ENCODE peak calls at places on chromosomes 2 and 18, in five cellular contexts. One of them, this sample, is unnamed.

GRCh38 chr2:38233231-38233983 is 143.7 kb downstream of the ATL2 start:
- DNase-seq in IMR-90: peak
- DNase-seq in A549: no peak
- DNase-seq in esophagus squamous epithelium: no peak
- DNase-seq in H54: peak
- DNase-seq in this sample: no peak

GRCh38 chr2:88753833-88754584 is 62.5 kb downstream of the RPIA start:
- DNase-seq in IMR-90: peak
- DNase-seq in A549: no peak
- DNase-seq in esophagus squamous epithelium: no peak
- DNase-seq in H54: no peak
- DNase-seq in this sample: peak

GRCh38 chr2:233718552-233718951 is at the start of gene UGT1A4:
- DNase-seq in IMR-90: no peak
- DNase-seq in A549: no peak
- DNase-seq in esophagus squamous epithelium: no peak
- DNase-seq in H54: no peak
- DNase-seq in this sample: no peak

GRCh38 chr18:79583984-79584401 is 95.6 kb upstream of the CTDP1 start:
- DNase-seq in IMR-90: no peak
- DNase-seq in A549: no peak
- DNase-seq in esophagus squamous epithelium: no peak
- DNase-seq in H54: no peak
- DNase-seq in this sample: no peak

GRCh38 chr18:26549103-26549485 is 741 bp upstream of the KCTD1 start:
- DNase-seq in IMR-90: peak
- DNase-seq in A549: peak
- DNase-seq in esophagus squamous epithelium: no peak
- DNase-seq in H54: no peak
- DNase-seq in this sample: peak

GRCh38 chr2:54556659-54557121 is 100.6 kb downstream of the SPTBN1 start:
- DNase-seq in IMR-90: peak
- DNase-seq in A549: no peak
- DNase-seq in esophagus squamous epithelium: no peak
- DNase-seq in H54: peak
- DNase-seq in this sample: no peak

GRCh38 chr2:157257312-157258252 is at the start of gene GALNT5:
- DNase-seq in IMR-90: peak
- DNase-seq in A549: peak
- DNase-seq in esophagus squamous epithelium: no peak
- DNase-seq in H54: no peak
- DNase-seq in this sample: peak

GRCh38 chr2:230874876-230875275 is 10.1 kb downstream of the ITM2C start:
- DNase-seq in IMR-90: no peak
- DNase-seq in A549: no peak
- DNase-seq in esophagus squamous epithelium: no peak
- DNase-seq in H54: no peak
- DNase-seq in this sample: no peak

GRCh38 chr2:182715121-182715895 is 749 bp upstream of the DNAJC10 start:
- DNase-seq in IMR-90: peak
- DNase-seq in A549: peak
- DNase-seq in esophagus squamous epithelium: no peak
- DNase-seq in H54: no peak
- DNase-seq in this sample: no peak

DNA sequence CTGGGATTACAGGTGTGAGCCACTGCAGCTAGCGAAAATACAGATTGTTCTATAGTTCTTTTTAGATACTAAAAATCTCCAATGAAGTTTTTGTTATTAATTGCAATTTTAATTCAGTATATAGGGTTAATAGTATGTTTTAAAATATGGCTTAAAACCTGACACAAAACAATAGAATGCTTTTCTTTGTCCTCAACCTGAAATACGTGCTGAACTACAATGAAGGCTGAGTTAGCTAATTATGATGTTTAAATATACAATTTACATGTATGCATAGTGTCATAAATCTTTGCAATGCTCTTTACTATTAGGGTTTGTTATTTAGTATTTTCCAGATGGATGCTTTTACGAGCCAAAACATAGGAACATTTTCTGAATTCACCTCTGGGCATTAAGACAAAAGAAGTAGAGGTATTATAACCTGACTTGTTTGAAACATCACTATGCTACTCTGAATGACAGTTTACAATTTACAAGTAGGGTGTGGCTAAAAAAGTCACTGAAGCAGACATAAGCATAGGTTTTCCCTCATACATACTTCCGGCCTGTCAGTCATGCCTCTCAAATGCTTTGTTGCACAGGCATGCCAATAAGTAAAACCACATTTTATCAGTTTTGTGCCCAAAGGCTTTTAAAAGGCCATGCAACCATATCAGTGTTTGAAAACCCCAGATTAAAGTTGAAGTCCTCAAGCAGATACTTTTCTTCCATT is 168.3 kb downstream of the OTX1 start:
- DNase-seq in IMR-90: no peak
- DNase-seq in A549: no peak
- DNase-seq in esophagus squamous epithelium: no peak
- DNase-seq in H54: no peak
- DNase-seq in this sample: no peak
- TF ChIP-seq POLR2A in IMR-90: no peak
- TF ChIP-seq POLR2A in A549: no peak
- TF ChIP-seq POLR2A in esophagus squamous epithelium: no peak
- TF ChIP-seq POLR2A in H54: no peak
- TF ChIP-seq POLR2A in this sample: no peak

GRCh38 chr2:168658706-168659105 is 143.7 kb upstream of the NOSTRIN start:
- DNase-seq in IMR-90: no peak
- DNase-seq in A549: no peak
- DNase-seq in esophagus squamous epithelium: no peak
- DNase-seq in H54: no peak
- DNase-seq in this sample: peak
- TF ChIP-seq POLR2A in IMR-90: no peak
- TF ChIP-seq POLR2A in A549: no peak
- TF ChIP-seq POLR2A in esophagus squamous epithelium: no peak
- TF ChIP-seq POLR2A in H54: no peak
- TF ChIP-seq POLR2A in this sample: no peak

GRCh38 chr2:25365241-25365640 is 23.5 kb upstream of the DNMT3A start:
- DNase-seq in IMR-90: no peak
- DNase-seq in A549: no peak
- DNase-seq in esophagus squamous epithelium: no peak
- DNase-seq in H54: no peak
- DNase-seq in this sample: no peak

GRCh38 chr2:25363733-25364132 is 22.0 kb upstream of the DNMT3A start:
- DNase-seq in IMR-90: no peak
- DNase-seq in A549: no peak
- DNase-seq in esophagus squamous epithelium: no peak
- DNase-seq in H54: no peak
- DNase-seq in this sample: no peak

GRCh38 chr2:25361261-25362048 is 19.7 kb upstream of the DNMT3A start:
- DNase-seq in IMR-90: no peak
- DNase-seq in A549: no peak
- DNase-seq in esophagus squamous epithelium: no peak
- DNase-seq in H54: no peak
- DNase-seq in this sample: no peak

GRCh38 chr2:25362564-25363145 is 20.9 kb upstream of the DNMT3A start:
- DNase-seq in IMR-90: no peak
- DNase-seq in A549: no peak
- DNase-seq in esophagus squamous epithelium: no peak
- DNase-seq in H54: no peak
- DNase-seq in this sample: peak

GRCh38 chr2:25362049-25362563 is 20.4 kb upstream of the DNMT3A start:
- DNase-seq in IMR-90: peak
- DNase-seq in A549: peak
- DNase-seq in esophagus squamous epithelium: peak
- DNase-seq in H54: peak
- DNase-seq in this sample: peak
- TF ChIP-seq POLR2A in IMR-90: no peak
- TF ChIP-seq POLR2A in A549: peak
- TF ChIP-seq POLR2A in esophagus squamous epithelium: no peak
- TF ChIP-seq POLR2A in H54: peak
- TF ChIP-seq POLR2A in this sample: peak

GRCh38 chr2:127128508-127128907 is 21.6 kb upstream of the BIN1 start:
- DNase-seq in IMR-90: no peak
- DNase-seq in A549: no peak
- DNase-seq in esophagus squamous epithelium: no peak
- DNase-seq in H54: peak
- DNase-seq in this sample: no peak
- TF ChIP-seq POLR2A in IMR-90: no peak
- TF ChIP-seq POLR2A in A549: no peak
- TF ChIP-seq POLR2A in esophagus squamous epithelium: no peak
- TF ChIP-seq POLR2A in H54: no peak
- TF ChIP-seq POLR2A in this sample: no peak

DNA sequence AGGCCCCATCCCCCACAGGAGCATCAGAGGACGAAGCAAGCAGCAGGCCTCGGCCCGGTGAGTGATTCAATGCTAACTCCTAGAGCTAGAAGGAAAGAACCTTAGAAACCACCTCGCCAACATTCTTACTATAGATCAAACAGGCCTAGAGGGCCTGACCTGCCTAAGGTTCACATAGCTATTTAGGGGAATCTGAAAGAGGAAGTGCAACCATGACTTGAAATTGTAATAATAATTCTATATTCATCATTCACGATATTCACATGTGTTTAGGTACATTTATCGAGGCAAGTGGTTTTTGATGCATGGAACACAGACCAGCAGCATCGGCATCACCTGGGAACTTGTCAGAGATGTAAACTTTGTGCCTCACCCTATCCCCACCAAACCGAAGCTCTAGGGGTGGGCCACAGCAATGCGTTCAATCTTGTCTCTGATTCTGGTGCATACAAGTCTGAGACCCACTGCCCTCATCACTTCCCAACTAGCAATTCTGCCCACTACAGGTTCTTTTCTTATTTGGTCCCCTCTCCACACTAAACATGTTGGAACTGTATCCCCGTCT is 78.0 kb upstream of the DNMT3A start:
- DNase-seq in IMR-90: no peak
- DNase-seq in A549: no peak
- DNase-seq in esophagus squamous epithelium: no peak
- DNase-seq in H54: no peak
- DNase-seq in this sample: no peak
- TF ChIP-seq POLR2A in IMR-90: no peak
- TF ChIP-seq POLR2A in A549: no peak
- TF ChIP-seq POLR2A in esophagus squamous epithelium: no peak
- TF ChIP-seq POLR2A in H54: no peak
- TF ChIP-seq POLR2A in this sample: no peak

GRCh38 chr2:202634556-202635440 is at the start of gene FAM117B:
- DNase-seq in IMR-90: peak
- DNase-seq in A549: peak
- DNase-seq in esophagus squamous epithelium: peak
- DNase-seq in H54: peak
- DNase-seq in this sample: peak
- TF ChIP-seq POLR2A in IMR-90: no peak
- TF ChIP-seq POLR2A in A549: peak
- TF ChIP-seq POLR2A in esophagus squamous epithelium: no peak
- TF ChIP-seq POLR2A in H54: no peak
- TF ChIP-seq POLR2A in this sample: peak

GRCh38 chr2:96869824-96870630 is at the start of gene SEMA4C:
- DNase-seq in IMR-90: no peak
- DNase-seq in A549: peak
- DNase-seq in esophagus squamous epithelium: no peak
- DNase-seq in H54: peak
- DNase-seq in this sample: peak
- TF ChIP-seq POLR2A in IMR-90: peak
- TF ChIP-seq POLR2A in A549: peak
- TF ChIP-seq POLR2A in esophagus squamous epithelium: no peak
- TF ChIP-seq POLR2A in H54: peak
- TF ChIP-seq POLR2A in this sample: no peak

DNA sequence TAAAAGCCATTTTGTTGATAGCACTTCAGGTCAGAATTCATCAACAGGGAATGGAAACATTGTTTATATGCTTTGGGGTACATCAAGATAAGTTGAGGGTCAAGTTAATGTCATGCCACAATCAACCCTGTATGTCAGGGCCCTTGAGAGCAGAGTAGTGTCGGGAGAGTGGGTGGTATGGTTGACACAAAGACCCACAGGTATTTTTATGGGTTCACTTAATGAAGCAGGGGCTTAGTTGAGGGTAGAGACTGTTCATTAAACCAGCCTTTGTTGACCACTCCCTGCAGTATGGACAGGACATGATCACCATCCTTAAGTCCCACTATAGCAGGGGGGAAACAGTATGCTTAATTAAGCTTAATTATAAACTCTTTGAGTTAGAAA is 5.7 kb downstream of the RPL37A start:
- DNase-seq in IMR-90: no peak
- DNase-seq in A549: no peak
- DNase-seq in esophagus squamous epithelium: no peak
- DNase-seq in H54: no peak
- DNase-seq in this sample: no peak
- TF ChIP-seq POLR2A in IMR-90: no peak
- TF ChIP-seq POLR2A in A549: no peak
- TF ChIP-seq POLR2A in esophagus squamous epithelium: no peak
- TF ChIP-seq POLR2A in H54: no peak
- TF ChIP-seq POLR2A in this sample: peak

GRCh38 chr2:150487537-150488429 is at the start of gene RND3:
- DNase-seq in IMR-90: peak
- DNase-seq in A549: peak
- DNase-seq in esophagus squamous epithelium: peak
- DNase-seq in H54: peak
- DNase-seq in this sample: peak
- TF ChIP-seq POLR2A in IMR-90: peak
- TF ChIP-seq POLR2A in A549: peak
- TF ChIP-seq POLR2A in esophagus squamous epithelium: no peak
- TF ChIP-seq POLR2A in H54: peak
- TF ChIP-seq POLR2A in this sample: no peak

DNA sequence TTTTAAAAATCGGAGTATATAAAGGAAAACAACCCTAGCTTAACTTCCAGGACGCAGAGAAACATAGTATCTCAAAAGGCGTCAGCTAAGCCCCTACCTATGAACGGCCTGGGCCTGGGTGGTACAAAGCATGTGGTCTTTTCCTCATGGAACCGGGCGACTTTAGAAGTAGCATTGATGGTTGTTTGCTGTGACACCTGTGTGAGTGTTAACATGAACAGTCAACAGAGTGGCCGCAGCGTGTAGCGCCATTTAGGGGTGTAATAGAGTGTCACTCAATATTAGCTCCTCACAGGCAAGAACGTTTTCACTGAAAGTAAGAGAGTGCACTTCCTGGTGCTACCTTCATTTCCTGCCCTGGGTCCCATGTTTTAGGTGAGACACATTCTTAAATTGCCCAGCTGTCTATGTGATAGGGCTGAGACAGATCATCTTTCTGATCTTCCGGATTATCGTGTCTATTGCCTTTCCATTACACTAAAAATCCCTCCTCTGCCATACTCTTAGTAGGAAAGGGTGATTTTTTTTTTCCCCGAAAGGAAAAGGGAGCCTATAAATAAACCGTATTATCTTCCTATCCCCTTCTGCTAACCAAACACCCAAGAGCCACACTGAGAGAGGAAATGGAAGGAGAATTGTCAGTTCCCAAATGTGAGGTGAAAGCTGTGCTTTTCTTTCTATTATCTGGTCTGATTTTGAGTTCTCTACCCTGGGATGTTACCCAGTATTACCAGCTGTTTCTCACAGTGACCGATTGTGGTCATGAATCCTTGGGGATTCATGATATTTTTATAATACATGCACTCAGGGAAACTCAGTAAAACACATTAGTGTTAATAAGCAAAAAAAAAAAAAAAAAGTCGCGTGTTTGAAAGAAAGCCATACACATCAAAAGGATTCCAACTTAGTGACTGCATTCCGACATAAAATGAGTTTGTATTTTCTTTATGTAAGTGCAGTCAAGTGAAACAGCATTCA is 1.4 kb downstream of the GORASP2 start:
- DNase-seq in IMR-90: peak
- DNase-seq in A549: peak
- DNase-seq in esophagus squamous epithelium: no peak
- DNase-seq in H54: peak
- DNase-seq in this sample: peak
- TF ChIP-seq POLR2A in IMR-90: no peak
- TF ChIP-seq POLR2A in A549: no peak
- TF ChIP-seq POLR2A in esophagus squamous epithelium: no peak
- TF ChIP-seq POLR2A in H54: no peak
- TF ChIP-seq POLR2A in this sample: peak